ENCODE peak calls at places on chromosomes 6 and 20, in seven cellular contexts. One of them, this sample, is unnamed.

GRCh38 chr6:112225691-112226090 is 28.7 kb downstream of the LAMA4 start:
- DNase-seq in AG04450: no peak
- DNase-seq in RWPE1: no peak
- DNase-seq in HFFc6: no peak
- DNase-seq in NB4: no peak
- DNase-seq in foreskin fibroblast: peak; percentile 42
- DNase-seq in cardiac muscle cell: no peak
- DNase-seq in this sample: no peak

GRCh38 chr6:89368107-89368506 is 15.6 kb upstream of the UBE2J1 start:
- DNase-seq in AG04450: no peak
- DNase-seq in RWPE1: peak; percentile 30
- DNase-seq in HFFc6: peak; percentile 37
- DNase-seq in NB4: peak; percentile 72
- DNase-seq in foreskin fibroblast: peak; percentile 78
- DNase-seq in cardiac muscle cell: peak; percentile 70
- DNase-seq in this sample: peak; percentile 51

GRCh38 chr6:90044833-90045337 is 150.6 kb downstream of the GJA10 start:
- DNase-seq in AG04450: no peak
- DNase-seq in RWPE1: no peak
- DNase-seq in HFFc6: peak; percentile 37
- DNase-seq in NB4: peak; percentile 53
- DNase-seq in foreskin fibroblast: peak; percentile 68
- DNase-seq in cardiac muscle cell: peak; percentile 25
- DNase-seq in this sample: peak; percentile 61

GRCh38 chr6:2563635-2564034 is 187.1 kb downstream of the MYLK4 start:
- DNase-seq in AG04450: no peak
- DNase-seq in RWPE1: no peak
- DNase-seq in HFFc6: no peak
- DNase-seq in NB4: no peak
- DNase-seq in foreskin fibroblast: peak; percentile 6
- DNase-seq in cardiac muscle cell: peak; percentile 50
- DNase-seq in this sample: no peak

GRCh38 chr6:14026831-14027539 is 90.6 kb upstream of the CD83 start:
- DNase-seq in AG04450: no peak
- DNase-seq in RWPE1: no peak
- DNase-seq in HFFc6: no peak
- DNase-seq in NB4: no peak
- DNase-seq in foreskin fibroblast: peak; percentile 49
- DNase-seq in cardiac muscle cell: peak; percentile 14
- DNase-seq in this sample: peak; percentile 43

GRCh38 chr6:43823879-43824740 is 54.1 kb downstream of the VEGFA start:
- DNase-seq in AG04450: no peak
- DNase-seq in RWPE1: no peak
- DNase-seq in HFFc6: no peak
- DNase-seq in NB4: peak; percentile 65
- DNase-seq in foreskin fibroblast: no peak
- DNase-seq in cardiac muscle cell: no peak
- DNase-seq in this sample: no peak

GRCh38 chr20:55515831-55516230 is 489.5 kb downstream of the CBLN4 start:
- DNase-seq in AG04450: no peak
- DNase-seq in RWPE1: peak; percentile 78
- DNase-seq in HFFc6: no peak
- DNase-seq in NB4: no peak
- DNase-seq in foreskin fibroblast: no peak
- DNase-seq in cardiac muscle cell: no peak
- DNase-seq in this sample: no peak

GRCh38 chr6:155317186-155317585 is 2.9 kb upstream of the TFB1M start:
- DNase-seq in AG04450: no peak
- DNase-seq in RWPE1: no peak
- DNase-seq in HFFc6: no peak
- DNase-seq in NB4: no peak
- DNase-seq in foreskin fibroblast: peak; percentile 24
- DNase-seq in cardiac muscle cell: no peak
- DNase-seq in this sample: peak; percentile 9

GRCh38 chr6:169722362-169723199 is 1.7 kb downstream of the PHF10 start:
- DNase-seq in AG04450: peak; percentile 18
- DNase-seq in RWPE1: peak; percentile 71
- DNase-seq in HFFc6: peak; percentile 40
- DNase-seq in NB4: peak; percentile 81
- DNase-seq in foreskin fibroblast: peak; percentile 75
- DNase-seq in cardiac muscle cell: peak; percentile 65
- DNase-seq in this sample: peak; percentile 86

GRCh38 chr6:145028144-145028818 is 707.0 kb downstream of the EPM2A start:
- DNase-seq in AG04450: no peak
- DNase-seq in RWPE1: peak; percentile 40
- DNase-seq in HFFc6: peak; percentile 44
- DNase-seq in NB4: peak; percentile 55
- DNase-seq in foreskin fibroblast: peak; percentile 72
- DNase-seq in cardiac muscle cell: peak; percentile 38
- DNase-seq in this sample: peak; percentile 51

GRCh38 chr6:149233056-149233715 is 84.3 kb upstream of the TAB2 start:
- DNase-seq in AG04450: peak; percentile 56
- DNase-seq in RWPE1: peak; percentile 94
- DNase-seq in HFFc6: peak; percentile 98
- DNase-seq in NB4: peak; percentile 67
- DNase-seq in foreskin fibroblast: peak; percentile 73
- DNase-seq in cardiac muscle cell: peak; percentile 76
- DNase-seq in this sample: peak; percentile 97

GRCh38 chr20:31751126-31751525 is 12.0 kb downstream of the TPX2 start:
- DNase-seq in AG04450: peak; percentile 78
- DNase-seq in RWPE1: no peak
- DNase-seq in HFFc6: peak; percentile 60
- DNase-seq in NB4: no peak
- DNase-seq in foreskin fibroblast: peak; percentile 81
- DNase-seq in cardiac muscle cell: peak; percentile 90
- DNase-seq in this sample: peak; percentile 83

GRCh38 chr20:16005612-16006493 is 567.4 kb downstream of the KIF16B start:
- DNase-seq in AG04450: no peak
- DNase-seq in RWPE1: no peak
- DNase-seq in HFFc6: no peak
- DNase-seq in NB4: no peak
- DNase-seq in foreskin fibroblast: no peak
- DNase-seq in cardiac muscle cell: no peak
- DNase-seq in this sample: no peak

GRCh38 chr20:12886618-12887363 is 122.0 kb upstream of the SPTLC3 start:
- DNase-seq in AG04450: no peak
- DNase-seq in RWPE1: no peak
- DNase-seq in HFFc6: no peak
- DNase-seq in NB4: no peak
- DNase-seq in foreskin fibroblast: no peak
- DNase-seq in cardiac muscle cell: no peak
- DNase-seq in this sample: no peak

GRCh38 chr6:143333749-143334520 is 116.6 kb downstream of the ADAT2 start:
- DNase-seq in AG04450: no peak
- DNase-seq in RWPE1: no peak
- DNase-seq in HFFc6: no peak
- DNase-seq in NB4: no peak
- DNase-seq in foreskin fibroblast: no peak
- DNase-seq in cardiac muscle cell: no peak
- DNase-seq in this sample: peak; percentile 33

GRCh38 chr6:7933794-7934193 is 23.2 kb upstream of the TXNDC5 start:
- DNase-seq in AG04450: no peak
- DNase-seq in RWPE1: no peak
- DNase-seq in HFFc6: no peak
- DNase-seq in NB4: no peak
- DNase-seq in foreskin fibroblast: no peak
- DNase-seq in cardiac muscle cell: no peak
- DNase-seq in this sample: no peak

GRCh38 chr6:2817778-2818443 is 23.8 kb downstream of the SERPINB1 start:
- DNase-seq in AG04450: no peak
- DNase-seq in RWPE1: peak; percentile 70
- DNase-seq in HFFc6: peak; percentile 24
- DNase-seq in NB4: no peak
- DNase-seq in foreskin fibroblast: peak; percentile 39
- DNase-seq in cardiac muscle cell: peak; percentile 54
- DNase-seq in this sample: peak; percentile 59

GRCh38 chr6:137117605-137118004 is 55.8 kb downstream of the IL22RA2 start:
- DNase-seq in AG04450: no peak
- DNase-seq in RWPE1: no peak
- DNase-seq in HFFc6: no peak
- DNase-seq in NB4: no peak
- DNase-seq in foreskin fibroblast: no peak
- DNase-seq in cardiac muscle cell: no peak
- DNase-seq in this sample: no peak

GRCh38 chr20:51500936-51501335 is 41.6 kb downstream of the NFATC2 start:
- DNase-seq in AG04450: no peak
- DNase-seq in RWPE1: no peak
- DNase-seq in HFFc6: no peak
- DNase-seq in NB4: peak; percentile 23
- DNase-seq in foreskin fibroblast: no peak
- DNase-seq in cardiac muscle cell: no peak
- DNase-seq in this sample: no peak

GRCh38 chr6:148617522-148617921 is 129.3 kb upstream of the UST start:
- DNase-seq in AG04450: peak; percentile 6
- DNase-seq in RWPE1: no peak
- DNase-seq in HFFc6: peak; percentile 55
- DNase-seq in NB4: peak; percentile 14
- DNase-seq in foreskin fibroblast: peak; percentile 5
- DNase-seq in cardiac muscle cell: peak; percentile 42
- DNase-seq in this sample: no peak

GRCh38 chr6:157763129-157763893 is 59.7 kb upstream of the SNX9 start:
- DNase-seq in AG04450: no peak
- DNase-seq in RWPE1: peak; percentile 97
- DNase-seq in HFFc6: peak; percentile 23
- DNase-seq in NB4: no peak
- DNase-seq in foreskin fibroblast: peak; percentile 57
- DNase-seq in cardiac muscle cell: peak; percentile 68
- DNase-seq in this sample: peak; percentile 59

GRCh38 chr20:53810661-53811355 is 217.2 kb upstream of the ZNF217 start:
- DNase-seq in AG04450: no peak
- DNase-seq in RWPE1: no peak
- DNase-seq in HFFc6: no peak
- DNase-seq in NB4: no peak
- DNase-seq in foreskin fibroblast: no peak
- DNase-seq in cardiac muscle cell: no peak
- DNase-seq in this sample: no peak

GRCh38 chr20:53808733-53809132 is 215.1 kb upstream of the ZNF217 start:
- DNase-seq in AG04450: no peak
- DNase-seq in RWPE1: no peak
- DNase-seq in HFFc6: no peak
- DNase-seq in NB4: no peak
- DNase-seq in foreskin fibroblast: no peak
- DNase-seq in cardiac muscle cell: no peak
- DNase-seq in this sample: no peak

GRCh38 chr20:53809242-53809641 is 215.6 kb upstream of the ZNF217 start:
- DNase-seq in AG04450: no peak
- DNase-seq in RWPE1: no peak
- DNase-seq in HFFc6: no peak
- DNase-seq in NB4: no peak
- DNase-seq in foreskin fibroblast: no peak
- DNase-seq in cardiac muscle cell: no peak
- DNase-seq in this sample: no peak

GRCh38 chr20:53811577-53811976 is 217.9 kb upstream of the ZNF217 start:
- DNase-seq in AG04450: no peak
- DNase-seq in RWPE1: no peak
- DNase-seq in HFFc6: no peak
- DNase-seq in NB4: no peak
- DNase-seq in foreskin fibroblast: no peak
- DNase-seq in cardiac muscle cell: no peak
- DNase-seq in this sample: no peak

GRCh38 chr20:53809728-53810365 is 216.2 kb upstream of the ZNF217 start:
- DNase-seq in AG04450: no peak
- DNase-seq in RWPE1: no peak
- DNase-seq in HFFc6: no peak
- DNase-seq in NB4: no peak
- DNase-seq in foreskin fibroblast: no peak
- DNase-seq in cardiac muscle cell: no peak
- DNase-seq in this sample: no peak
- TF ChIP-seq CTCF in AG04450: no peak
- TF ChIP-seq CTCF in RWPE1: no peak
- TF ChIP-seq CTCF in HFFc6: no peak
- TF ChIP-seq CTCF in NB4: no peak
- TF ChIP-seq CTCF in foreskin fibroblast: no peak
- TF ChIP-seq CTCF in cardiac muscle cell: no peak
- TF ChIP-seq CTCF in this sample: no peak

DNA sequence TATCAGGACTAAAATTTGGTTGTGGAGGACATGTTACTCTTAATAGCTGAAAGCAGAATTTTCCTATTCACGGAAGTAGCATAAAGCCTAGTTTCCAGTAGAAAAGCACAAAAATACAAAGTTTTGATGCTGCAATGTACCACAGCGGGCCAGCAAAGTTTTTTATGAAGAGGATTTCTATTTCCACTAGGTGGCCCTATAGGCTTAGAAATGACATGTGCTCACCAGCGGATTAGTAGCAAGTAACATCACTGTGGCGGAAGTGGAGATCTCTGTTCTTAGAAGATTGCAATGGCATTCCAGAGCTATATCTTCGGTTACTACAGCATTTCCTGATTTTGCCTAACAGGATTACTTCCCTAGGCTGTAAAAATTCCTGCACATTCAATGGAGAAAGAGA is 1219.0 kb upstream of the EYS start:
- DNase-seq in AG04450: no peak
- DNase-seq in RWPE1: no peak
- DNase-seq in HFFc6: no peak
- DNase-seq in NB4: peak; percentile 13
- DNase-seq in foreskin fibroblast: peak; percentile 11
- DNase-seq in cardiac muscle cell: peak; percentile 33
- DNase-seq in this sample: no peak
- TF ChIP-seq CTCF in AG04450: no peak
- TF ChIP-seq CTCF in RWPE1: peak; percentile 19
- TF ChIP-seq CTCF in HFFc6: peak; percentile 39
- TF ChIP-seq CTCF in NB4: no peak
- TF ChIP-seq CTCF in foreskin fibroblast: no peak
- TF ChIP-seq CTCF in cardiac muscle cell: no peak
- TF ChIP-seq CTCF in this sample: no peak

DNA sequence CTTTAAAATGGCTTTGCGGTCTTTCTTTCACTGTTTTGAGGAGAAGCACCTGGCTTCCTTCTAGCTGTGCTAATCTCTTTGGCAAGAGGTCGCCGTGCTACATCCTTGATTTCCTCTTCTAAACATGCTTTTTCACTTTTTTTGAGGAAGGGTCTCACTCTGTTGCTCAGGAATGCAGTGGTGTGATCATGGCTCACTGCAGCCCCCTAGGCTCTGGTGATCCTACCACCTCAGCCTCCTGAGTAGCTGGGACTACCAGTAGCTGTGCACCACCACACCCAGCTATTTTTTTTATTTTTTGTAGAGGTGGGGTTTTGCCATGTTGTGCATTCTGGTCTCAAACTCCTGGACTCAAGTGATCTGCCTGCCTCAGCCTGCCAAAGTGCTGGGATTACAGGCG is 40.5 kb downstream of the RSPH3 start:
- DNase-seq in AG04450: no peak
- DNase-seq in RWPE1: no peak
- DNase-seq in HFFc6: no peak
- DNase-seq in NB4: no peak
- DNase-seq in foreskin fibroblast: no peak
- DNase-seq in cardiac muscle cell: no peak
- DNase-seq in this sample: no peak
- TF ChIP-seq CTCF in AG04450: no peak
- TF ChIP-seq CTCF in RWPE1: no peak
- TF ChIP-seq CTCF in HFFc6: no peak
- TF ChIP-seq CTCF in NB4: no peak
- TF ChIP-seq CTCF in foreskin fibroblast: no peak
- TF ChIP-seq CTCF in cardiac muscle cell: no peak
- TF ChIP-seq CTCF in this sample: no peak

DNA sequence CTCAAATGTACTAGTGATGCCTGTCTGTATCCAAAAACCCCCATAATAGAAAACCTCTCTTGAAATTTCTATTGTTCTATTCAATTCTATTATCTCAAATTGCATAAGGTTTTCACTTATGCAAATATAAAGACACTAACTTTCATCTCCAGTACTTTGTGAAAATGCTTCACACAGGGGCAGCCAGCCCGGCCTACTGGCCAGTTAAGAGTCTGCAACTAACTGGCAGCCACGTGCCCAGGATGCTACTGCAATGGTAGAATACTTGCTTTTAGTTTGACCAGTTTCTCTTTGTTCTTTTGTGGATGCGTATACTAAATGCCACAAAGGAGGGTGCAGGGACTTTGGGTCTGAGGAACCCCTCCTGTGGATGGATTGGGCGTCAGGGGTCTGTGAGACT is 557.9 kb upstream of the JAG1 start:
- DNase-seq in AG04450: no peak
- DNase-seq in RWPE1: no peak
- DNase-seq in HFFc6: no peak
- DNase-seq in NB4: no peak
- DNase-seq in foreskin fibroblast: no peak
- DNase-seq in cardiac muscle cell: no peak
- DNase-seq in this sample: no peak
- TF ChIP-seq CTCF in AG04450: no peak
- TF ChIP-seq CTCF in RWPE1: no peak
- TF ChIP-seq CTCF in HFFc6: no peak
- TF ChIP-seq CTCF in NB4: no peak
- TF ChIP-seq CTCF in foreskin fibroblast: no peak
- TF ChIP-seq CTCF in cardiac muscle cell: no peak
- TF ChIP-seq CTCF in this sample: no peak

This sample was measured in astrocyte of the spinal cord.